ENCODE peak calls at places on chromosomes 4 and X, in five cellular contexts. H is uterus, V is psoas muscle, D is astrocyte of the spinal cord, Q is fibroblast of the aortic adventitia. M is an unnamed sample.

GRCh38 chr4:182126567-182126966 is 116.6 kb upstream of the TENM3 start:
- DNase-seq in Q (no peak), D (peak), H (no peak), V (no peak), M (no peak)

GRCh38 chr4:23934915-23935314 is 45.1 kb upstream of the PPARGC1A start:
- DNase-seq in D (peak), V (peak), Q (peak), H (no peak), M (no peak)

GRCh38 chr4:145933134-145933533 is 5.5 kb downstream of the ZNF827 start:
- DNase-seq in Q (peak), D (no peak), H (no peak), V (no peak), M (no peak)

GRCh38 chrX:9913041-9913440 is 54.1 kb upstream of the CLDN34 start:
- DNase-seq in V (no peak), Q (no peak), D (peak), H (no peak), M (no peak)

GRCh38 chr4:677431-678293 is 3.3 kb downstream of the MYL5 start:
- DNase-seq in D (no peak), H (no peak), V (peak), Q (no peak), M (no peak)

GRCh38 chrX:108537005-108537404 is 97.4 kb downstream of the COL4A5 start:
- DNase-seq in D (peak), Q (peak), V (no peak), H (no peak), M (peak)

GRCh38 chr4:118313098-118313497 is 39.7 kb downstream of the PRSS12 start:
- DNase-seq in Q (no peak), V (no peak), D (no peak), H (no peak), M (no peak)

GRCh38 chrX:111869639-111870034 is 6.3 kb upstream of the TRPC5OS start:
- DNase-seq in D (peak), V (no peak), Q (peak), H (no peak), M (peak)

GRCh38 chr4:28548549-28548948 is 1687.9 kb downstream of the STIM2 start:
- DNase-seq in D (no peak), V (no peak), Q (no peak), H (no peak), M (no peak)

GRCh38 chrX:53088136-53088974 is 5.6 kb upstream of the KANTR start:
- DNase-seq in D (peak), V (peak), Q (peak), H (peak), M (peak)

GRCh38 chrX:101550825-101551767 is 749 bp downstream of the ARMCX1 start:
- DNase-seq in D (peak), V (peak), H (peak), Q (peak), M (peak)

GRCh38 chr4:19135886-19136633 is 1114.5 kb upstream of the LCORL start:
- DNase-seq in H (no peak), Q (no peak), D (no peak), V (no peak), M (no peak)

GRCh38 chr4:79241846-79242245 is 84.0 kb downstream of the NAA11 start:
- DNase-seq in Q (peak), V (no peak), D (peak), H (no peak), M (no peak)

GRCh38 chr4:107624024-107624423 is 96.0 kb downstream of the PAPSS1 start:
- DNase-seq in D (no peak), V (no peak), Q (no peak), H (no peak), M (no peak)

GRCh38 chr4:7911044-7911578 is 28.6 kb downstream of the AFAP1 start:
- DNase-seq in Q (peak), V (peak), H (peak), D (peak), M (peak)

GRCh38 chr4:142128529-142128928 is 492.1 kb downstream of the IL15 start:
- DNase-seq in H (peak), Q (peak), D (peak), V (no peak), M (no peak)

GRCh38 chr4:83709627-83710026 is 173.7 kb downstream of the GPAT3 start:
- DNase-seq in H (no peak), Q (no peak), D (no peak), V (no peak), M (no peak)

GRCh38 chr4:152817331-152817730 is 37.6 kb downstream of the ARFIP1 start:
- DNase-seq in V (no peak), H (no peak), Q (peak), D (no peak), M (no peak)

GRCh38 chrX:15853586-15854079 is 980 bp downstream of the AP1S2 start:
- DNase-seq in D (peak), V (no peak), Q (no peak), H (no peak), M (no peak)

GRCh38 chr4:54063737-54064316 is 578 bp downstream of the CHIC2 start:
- DNase-seq in Q (no peak), D (no peak), V (peak), H (peak), M (peak)

GRCh38 chrX:55709735-55710134 is 7.8 kb upstream of the RRAGB start:
- DNase-seq in Q (no peak), V (no peak), D (peak), H (no peak), M (no peak)

GRCh38 chrX:22015144-22015750 is 16.9 kb upstream of the PHEX start:
- DNase-seq in H (no peak), V (no peak), Q (no peak), D (no peak), M (no peak)

GRCh38 chr4:3291969-3292570 is 751 bp upstream of the RGS12 start:
- DNase-seq in D (peak), Q (peak), H (peak), V (peak), M (peak)

GRCh38 chr4:123876122-123876521 is 479.5 kb downstream of the SPRY1 start:
- DNase-seq in H (no peak), Q (no peak), D (no peak), V (no peak), M (no peak)

GRCh38 chr4:93152461-93152860 is 676.1 kb upstream of the ATOH1 start:
- DNase-seq in Q (no peak), H (no peak), D (no peak), V (no peak), M (no peak)

GRCh38 chr4:93157984-93158383 is 670.6 kb upstream of the ATOH1 start:
- DNase-seq in H (no peak), Q (no peak), V (no peak), D (no peak), M (no peak)
- TF ChIP-seq CTCF in H (no peak), Q (no peak), V (no peak), D (no peak), M (peak)

GRCh38 chrX:32483534-32484136 is 727.7 kb downstream of the DMD start:
- DNase-seq in D (no peak), H (no peak), V (no peak), Q (no peak), M (no peak)
- TF ChIP-seq CTCF in D (peak), H (no peak), V (no peak), Q (no peak), M (peak)

GRCh38 chr4:94395541-94395940 is 52.9 kb upstream of the HPGDS start:
- DNase-seq in H (no peak), D (no peak), V (no peak), Q (peak), M (no peak)

GRCh38 chr4:94389595-94390290 is 47.1 kb upstream of the HPGDS start:
- DNase-seq in V (no peak), H (no peak), D (no peak), Q (no peak), M (no peak)

DNA sequence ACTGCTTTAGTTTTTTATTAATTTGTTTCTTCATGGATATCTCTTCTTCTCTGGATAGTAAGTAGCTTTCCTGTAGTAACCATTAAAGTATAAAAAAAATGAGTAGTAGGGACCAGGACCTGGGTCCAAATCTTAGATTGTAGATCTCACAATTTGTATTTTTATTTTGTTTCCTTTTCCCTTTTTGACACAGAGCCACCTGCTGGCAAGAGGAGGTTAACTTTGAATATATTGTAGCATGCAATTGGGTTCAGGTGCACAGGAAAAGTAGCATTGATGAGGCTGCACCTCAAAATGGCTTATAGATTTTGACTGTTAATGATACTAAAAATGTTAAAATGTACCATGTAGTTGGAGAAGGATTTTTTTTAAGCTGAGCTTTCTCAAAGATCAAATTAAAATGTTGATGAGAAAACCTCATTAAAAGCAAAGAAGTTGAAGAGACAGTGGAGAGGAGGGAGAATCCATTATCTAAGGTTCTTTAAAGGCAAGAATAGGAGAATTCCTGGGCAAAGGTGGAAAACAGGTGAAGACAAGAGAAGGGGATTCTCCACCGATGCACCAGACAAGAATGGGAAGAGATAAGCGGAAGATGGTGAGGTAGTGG is 48.3 kb upstream of the HPGDS start:
- DNase-seq in V (no peak), Q (peak), H (no peak), D (peak), M (no peak)
- TF ChIP-seq CTCF in V (peak), Q (peak), H (peak), D (peak), M (peak)

GRCh38 chr4:150381026-150381425 is 200.9 kb upstream of the MAB21L2 start:
- DNase-seq in V (no peak), H (no peak), Q (no peak), D (no peak), M (no peak)
- TF ChIP-seq CTCF in V (no peak), H (no peak), Q (no peak), D (no peak), M (no peak)

DNA sequence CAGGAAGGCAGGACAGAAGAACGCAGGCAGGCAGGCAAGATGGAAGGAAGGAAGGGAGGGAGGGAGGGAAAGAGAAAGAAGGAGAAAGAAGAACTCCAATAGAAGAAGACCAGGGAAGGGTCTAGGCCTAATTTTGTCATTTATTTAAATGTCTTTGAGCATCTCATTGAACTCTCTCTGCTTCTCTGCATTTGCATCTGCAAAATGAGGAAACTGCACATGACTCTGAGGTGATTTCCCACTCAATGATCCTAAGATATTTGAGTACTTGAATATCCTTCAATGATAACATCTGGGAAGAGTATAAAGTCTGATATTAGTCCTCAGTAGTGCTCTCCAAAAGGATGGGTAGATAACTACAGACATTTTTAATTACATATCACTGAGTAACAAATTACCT is 33.1 kb upstream of the RBPJ start:
- DNase-seq in V (no peak), H (no peak), D (no peak), Q (no peak), M (no peak)
- TF ChIP-seq CTCF in V (no peak), H (no peak), D (no peak), Q (no peak), M (no peak)

GRCh38 chr4:114161809-114162208 is 182.4 kb upstream of the ARSJ start:
- DNase-seq in H (no peak), Q (no peak), V (no peak), D (no peak), M (no peak)
- TF ChIP-seq CTCF in H (no peak), Q (no peak), V (no peak), D (no peak), M (no peak)

DNA sequence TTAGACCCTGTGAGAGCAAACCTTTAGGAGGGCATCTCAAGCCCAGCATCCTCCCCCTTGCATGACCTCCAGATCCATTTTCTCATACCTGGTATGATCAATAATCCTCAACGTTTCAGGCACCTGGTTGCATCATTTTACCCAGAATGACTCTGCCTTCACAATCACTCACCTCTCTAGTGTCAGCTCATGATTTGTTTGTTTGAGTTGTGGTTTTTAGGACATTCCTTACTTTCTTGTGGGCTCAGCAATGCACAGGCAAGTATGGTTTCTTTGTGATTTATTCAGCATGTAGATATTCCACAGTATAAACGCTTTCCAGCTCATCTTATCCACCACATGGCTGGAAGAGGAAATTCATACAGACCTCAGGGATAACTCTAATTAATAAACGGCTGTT is 93.6 kb upstream of the CPEB2 start:
- DNase-seq in Q (no peak), D (peak), V (no peak), H (no peak), M (no peak)
- TF ChIP-seq CTCF in Q (no peak), D (no peak), V (no peak), H (no peak), M (no peak)

DNA sequence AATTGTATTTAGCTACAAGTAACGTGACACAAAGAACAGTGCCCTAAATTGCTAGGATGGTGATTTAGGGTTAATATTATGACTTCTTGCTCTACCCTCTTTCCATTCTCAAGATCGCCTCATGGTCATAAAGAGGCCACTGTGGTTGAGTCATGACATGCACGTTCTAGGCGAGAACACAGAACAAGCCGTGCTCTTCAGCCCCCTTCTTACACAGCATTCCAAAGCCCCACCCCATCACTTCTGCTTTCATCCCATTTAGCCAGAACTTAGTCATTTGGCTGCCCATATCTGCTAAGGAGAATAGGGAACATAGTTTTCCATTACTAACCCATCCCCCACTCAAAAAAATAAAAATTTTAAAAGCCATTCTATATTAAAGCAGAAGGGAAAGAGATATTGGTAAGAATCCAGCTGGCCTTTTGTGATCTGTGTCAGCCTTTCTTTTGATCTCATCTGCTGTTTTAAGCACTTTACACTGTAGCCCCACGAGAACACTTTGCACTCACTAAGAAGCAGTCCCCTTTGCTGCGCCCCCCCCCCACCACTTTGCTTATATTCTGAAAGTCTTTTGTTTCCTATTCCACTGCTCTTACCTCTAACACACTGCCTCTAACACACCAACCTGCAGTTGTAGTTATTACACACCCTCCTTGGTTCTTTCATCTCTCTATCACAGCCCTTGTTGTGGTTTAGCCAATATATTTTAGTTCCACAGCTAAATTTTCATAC is 28.4 kb downstream of the NPNT start:
- DNase-seq in V (no peak), Q (no peak), D (peak), H (peak), M (no peak)
- TF ChIP-seq CTCF in V (no peak), Q (no peak), D (no peak), H (no peak), M (no peak)

GRCh38 chrX:153974726-153975286 is 2.3 kb downstream of the TMEM187 start:
- DNase-seq in V (peak), D (no peak), H (no peak), Q (no peak), M (no peak)
- TF ChIP-seq CTCF in V (no peak), D (no peak), H (no peak), Q (no peak), M (no peak)